ENCODE peak calls at places on chromosomes 12 and 14, in four cellular contexts. One of them, this sample, is unnamed.

GRCh38 chr12:32548691-32549412 is 130.2 kb upstream of the DNM1L start:
- DNase-seq in GM23248: peak
- DNase-seq in myocyte: peak
- DNase-seq in left lobe of liver: peak
- DNase-seq in this sample: no peak

GRCh38 chr12:121805171-121805687 is 1.4 kb downstream of the SETD1B start:
- DNase-seq in GM23248: peak
- DNase-seq in myocyte: peak
- DNase-seq in left lobe of liver: no peak
- DNase-seq in this sample: no peak

GRCh38 chr12:122646568-122647220 is 56.5 kb downstream of the HCAR2 start:
- DNase-seq in GM23248: peak
- DNase-seq in myocyte: peak
- DNase-seq in left lobe of liver: no peak
- DNase-seq in this sample: no peak

GRCh38 chr12:5716221-5716620 is 228.8 kb downstream of the ANO2 start:
- DNase-seq in GM23248: peak
- DNase-seq in myocyte: peak
- DNase-seq in left lobe of liver: no peak
- DNase-seq in this sample: peak

GRCh38 chr14:24483604-24484252 is 24.3 kb downstream of the CMA1 start:
- DNase-seq in GM23248: no peak
- DNase-seq in myocyte: peak
- DNase-seq in left lobe of liver: no peak
- DNase-seq in this sample: no peak

GRCh38 chr14:96187216-96188050 is 17.2 kb upstream of the BDKRB2 start:
- DNase-seq in GM23248: no peak
- DNase-seq in myocyte: no peak
- DNase-seq in left lobe of liver: no peak
- DNase-seq in this sample: no peak

GRCh38 chr14:34933301-34933700 is 49.5 kb upstream of the SRP54 start:
- DNase-seq in GM23248: peak
- DNase-seq in myocyte: no peak
- DNase-seq in left lobe of liver: no peak
- DNase-seq in this sample: no peak

GRCh38 chr14:55297611-55298323 is 26.5 kb downstream of the FBXO34 start:
- DNase-seq in GM23248: no peak
- DNase-seq in myocyte: no peak
- DNase-seq in left lobe of liver: no peak
- DNase-seq in this sample: no peak

GRCh38 chr14:83147006-83147405 is 1613.4 kb upstream of the SEL1L start:
- DNase-seq in GM23248: no peak
- DNase-seq in myocyte: no peak
- DNase-seq in left lobe of liver: no peak
- DNase-seq in this sample: no peak

GRCh38 chr12:112759786-112760185 is 31.8 kb upstream of the RPH3A start:
- DNase-seq in GM23248: no peak
- DNase-seq in myocyte: no peak
- DNase-seq in left lobe of liver: no peak
- DNase-seq in this sample: no peak

GRCh38 chr12:17266856-17267255 is 660.9 kb upstream of the LMO3 start:
- DNase-seq in GM23248: no peak
- DNase-seq in myocyte: no peak
- DNase-seq in left lobe of liver: no peak
- DNase-seq in this sample: no peak

GRCh38 chr12:75960086-75960910 is 71.3 kb downstream of the PHLDA1 start:
- DNase-seq in GM23248: no peak
- DNase-seq in myocyte: no peak
- DNase-seq in left lobe of liver: no peak
- DNase-seq in this sample: peak

GRCh38 chr14:77565289-77566081 is 51.0 kb downstream of the SPTLC2 start:
- DNase-seq in GM23248: peak
- DNase-seq in myocyte: no peak
- DNase-seq in left lobe of liver: no peak
- DNase-seq in this sample: no peak

GRCh38 chr12:109735825-109736551 is 22.4 kb downstream of the FAM222A start:
- DNase-seq in GM23248: no peak
- DNase-seq in myocyte: no peak
- DNase-seq in left lobe of liver: peak
- DNase-seq in this sample: peak

GRCh38 chr12:93571854-93572711 is at the start of gene SOCS2:
- DNase-seq in GM23248: peak
- DNase-seq in myocyte: peak
- DNase-seq in left lobe of liver: peak
- DNase-seq in this sample: peak

GRCh38 chr12:108772247-108772646 is 40.9 kb upstream of the CORO1C start:
- DNase-seq in GM23248: peak
- DNase-seq in myocyte: peak
- DNase-seq in left lobe of liver: no peak
- DNase-seq in this sample: no peak

GRCh38 chr14:50946234-50946935 is 2.1 kb upstream of the PYGL start:
- DNase-seq in GM23248: no peak
- DNase-seq in myocyte: no peak
- DNase-seq in left lobe of liver: no peak
- DNase-seq in this sample: no peak

GRCh38 chr12:123859035-123859434 is 96.9 kb downstream of the DNAH10 start:
- DNase-seq in GM23248: no peak
- DNase-seq in myocyte: no peak
- DNase-seq in left lobe of liver: no peak
- DNase-seq in this sample: peak

GRCh38 chr12:124036117-124037109 is 63.4 kb downstream of the ZNF664 start:
- DNase-seq in GM23248: peak
- DNase-seq in myocyte: peak
- DNase-seq in left lobe of liver: no peak
- DNase-seq in this sample: no peak

GRCh38 chr12:29534935-29535334 is 37.4 kb upstream of the OVCH1 start:
- DNase-seq in GM23248: no peak
- DNase-seq in myocyte: peak
- DNase-seq in left lobe of liver: no peak
- DNase-seq in this sample: no peak

GRCh38 chr14:54325766-54326165 is 71.0 kb upstream of the CDKN3 start:
- DNase-seq in GM23248: peak
- DNase-seq in myocyte: peak
- DNase-seq in left lobe of liver: no peak
- DNase-seq in this sample: no peak

GRCh38 chr14:72999316-72999715 is 27.6 kb downstream of the ZFYVE1 start:
- DNase-seq in GM23248: no peak
- DNase-seq in myocyte: no peak
- DNase-seq in left lobe of liver: no peak
- DNase-seq in this sample: no peak

GRCh38 chr12:101935769-101936741 is 58.7 kb downstream of the DRAM1 start:
- DNase-seq in GM23248: peak
- DNase-seq in myocyte: peak
- DNase-seq in left lobe of liver: no peak
- DNase-seq in this sample: no peak

GRCh38 chr12:124925117-124925516 is 10.7 kb upstream of the UBC start:
- DNase-seq in GM23248: no peak
- DNase-seq in myocyte: no peak
- DNase-seq in left lobe of liver: no peak
- DNase-seq in this sample: no peak

GRCh38 chr12:86230516-86231146 is 25.6 kb downstream of the MGAT4C start:
- DNase-seq in GM23248: no peak
- DNase-seq in myocyte: peak
- DNase-seq in left lobe of liver: no peak
- DNase-seq in this sample: no peak

GRCh38 chr12:132806857-132807256 is 21.8 kb downstream of the GOLGA3 start:
- DNase-seq in GM23248: peak
- DNase-seq in myocyte: no peak
- DNase-seq in left lobe of liver: no peak
- DNase-seq in this sample: no peak

GRCh38 chr14:101733211-101733610 is 28.3 kb upstream of the PPP2R5C start:
- DNase-seq in GM23248: peak
- DNase-seq in myocyte: peak
- DNase-seq in left lobe of liver: no peak
- DNase-seq in this sample: no peak

GRCh38 chr12:127273621-127274020 is 993.3 kb upstream of the TMEM132C start:
- DNase-seq in GM23248: peak
- DNase-seq in myocyte: no peak
- DNase-seq in left lobe of liver: no peak
- DNase-seq in this sample: no peak

GRCh38 chr12:112199136-112199535 is 73.8 kb downstream of the TRAFD1 start:
- DNase-seq in GM23248: no peak
- DNase-seq in myocyte: no peak
- DNase-seq in left lobe of liver: no peak
- DNase-seq in this sample: no peak

GRCh38 chr14:90483551-90483950 is 86.7 kb downstream of the CALM1 start:
- DNase-seq in GM23248: no peak
- DNase-seq in myocyte: no peak
- DNase-seq in left lobe of liver: no peak
- DNase-seq in this sample: peak

GRCh38 chr14:104826197-104826857 is 25.4 kb downstream of the ZBTB42 start:
- DNase-seq in GM23248: peak
- DNase-seq in myocyte: peak
- DNase-seq in left lobe of liver: peak
- DNase-seq in this sample: peak

GRCh38 chr12:81078469-81079196 is 754 bp downstream of the ACSS3 start:
- DNase-seq in GM23248: peak
- DNase-seq in myocyte: peak
- DNase-seq in left lobe of liver: no peak
- DNase-seq in this sample: no peak

GRCh38 chr14:57485635-57486034 is 8.0 kb downstream of the CCDC198 start:
- DNase-seq in GM23248: no peak
- DNase-seq in myocyte: no peak
- DNase-seq in left lobe of liver: no peak
- DNase-seq in this sample: no peak

GRCh38 chr12:40145896-40146295 is 40.0 kb upstream of the SLC2A13 start:
- DNase-seq in GM23248: peak
- DNase-seq in myocyte: peak
- DNase-seq in left lobe of liver: no peak
- DNase-seq in this sample: no peak